ENCODE peak calls at places on chromosomes 12 and 14, in seven cellular contexts. Z is CD8-positive, alpha-beta memory T cell; N is heart right ventricle; U is neuronal stem cell; T is neural progenitor cell; K is stomach; H is GM23248. A is an unnamed sample.

GRCh38 chr14:23077962-23078361 is 17.0 kb downstream of the ACIN1 start:
- DNase-seq in Z (no peak), N (no peak), U (no peak), T (no peak), K (no peak), H (peak; percentile 35), A (no peak)

GRCh38 chr12:122951406-122951805 is 14.9 kb downstream of the ABCB9 start:
- DNase-seq in Z (no peak), N (no peak), U (no peak), T (no peak), K (peak; percentile 51), H (peak; percentile 60), A (no peak)

GRCh38 chr14:102691763-102692162 is 85.5 kb upstream of the TRAF3 start:
- DNase-seq in Z (no peak), N (no peak), U (no peak), T (no peak), K (no peak), H (no peak), A (no peak)

GRCh38 chr12:99983721-99984258 is 946 bp downstream of the ANKS1B start:
- DNase-seq in Z (no peak), N (no peak), U (no peak), T (no peak), K (no peak), H (peak; percentile 17), A (no peak)

GRCh38 chr12:125187148-125187733 is 122.0 kb downstream of the AACS start:
- DNase-seq in Z (no peak), N (peak; percentile 24), U (no peak), T (peak; percentile 64), K (no peak), H (peak; percentile 19), A (no peak)

GRCh38 chr14:71497645-71498086 is 434.6 kb upstream of the RGS6 start:
- DNase-seq in Z (no peak), N (no peak), U (no peak), T (no peak), K (no peak), H (peak; percentile 46), A (no peak)

GRCh38 chr12:111428728-111429175 is 23.0 kb downstream of the SH2B3 start:
- DNase-seq in Z (no peak), N (peak; percentile 74), U (no peak), T (no peak), K (no peak), H (no peak), A (no peak)

GRCh38 chr14:34053666-34054065 is 102.8 kb upstream of the EGLN3 start:
- DNase-seq in Z (no peak), N (no peak), U (no peak), T (no peak), K (no peak), H (peak; percentile 36), A (no peak)

GRCh38 chr12:76303989-76304460 is 44.2 kb downstream of the BBS10 start:
- DNase-seq in Z (no peak), N (no peak), U (no peak), T (no peak), K (no peak), H (no peak), A (no peak)

GRCh38 chr12:104748790-104749189 is 209.3 kb downstream of the SLC41A2 start:
- DNase-seq in Z (no peak), N (no peak), U (no peak), T (no peak), K (no peak), H (peak; percentile 14), A (no peak)

GRCh38 chr12:11171953-11172675 is 1.1 kb downstream of the SMIM10L1 start:
- DNase-seq in Z (no peak), N (no peak), U (no peak), T (peak; percentile 22), K (no peak), H (peak; percentile 56), A (peak; percentile 30)

GRCh38 chr14:104161601-104162367 is 23.4 kb downstream of the KIF26A start:
- DNase-seq in Z (no peak), N (no peak), U (no peak), T (peak; percentile 28), K (no peak), H (no peak), A (no peak)

GRCh38 chr12:122356192-122356635 is 66.3 kb downstream of the CLIP1 start:
- DNase-seq in Z (peak; percentile 21), N (no peak), U (peak; percentile 12), T (peak; percentile 56), K (peak; percentile 50), H (peak; percentile 65), A (peak; percentile 78)

GRCh38 chr12:12715459-12716150 is 1.6 kb upstream of the CDKN1B start:
- DNase-seq in Z (no peak), N (no peak), U (no peak), T (no peak), K (no peak), H (peak; percentile 28), A (no peak)

GRCh38 chr12:62701492-62701891 is 233.5 kb downstream of the PPM1H start:
- DNase-seq in Z (no peak), N (no peak), U (no peak), T (no peak), K (no peak), H (no peak), A (no peak)

DNA sequence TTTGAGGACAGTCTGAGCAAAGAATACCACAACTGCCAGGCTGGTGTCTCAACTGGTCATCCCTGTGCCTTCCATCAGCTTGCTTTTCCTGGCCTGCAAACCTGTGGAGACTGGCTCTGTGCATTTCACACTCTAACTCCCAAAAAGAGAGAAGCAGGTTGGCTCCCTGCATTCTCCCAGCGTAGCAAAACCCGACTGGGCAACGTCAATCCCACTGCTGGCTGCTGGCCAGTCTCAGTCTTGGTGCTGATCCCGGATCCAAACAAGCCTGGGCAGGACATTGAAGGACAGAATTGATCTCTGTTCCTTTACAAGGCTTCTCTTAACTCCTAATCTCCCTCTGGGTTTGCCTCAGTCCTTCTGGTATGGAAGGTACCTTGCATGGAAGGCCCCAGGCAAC is 65.4 kb downstream of the FZD10 start:
- DNase-seq in Z (no peak), N (no peak), U (no peak), T (no peak), K (no peak), H (no peak), A (no peak)
- H3K27me3 ChIP-seq in Z (no peaks in the 10 kb centered on the region), N (peaks cover 14% of the 10 kb centered on the region), U (peaks cover 6% of the 10 kb centered on the region), T (peaks cover 66% of the 10 kb centered on the region), K (peaks cover 25% of the 10 kb centered on the region), H (no peaks in the 10 kb centered on the region), A (no peaks in the 10 kb centered on the region)

DNA sequence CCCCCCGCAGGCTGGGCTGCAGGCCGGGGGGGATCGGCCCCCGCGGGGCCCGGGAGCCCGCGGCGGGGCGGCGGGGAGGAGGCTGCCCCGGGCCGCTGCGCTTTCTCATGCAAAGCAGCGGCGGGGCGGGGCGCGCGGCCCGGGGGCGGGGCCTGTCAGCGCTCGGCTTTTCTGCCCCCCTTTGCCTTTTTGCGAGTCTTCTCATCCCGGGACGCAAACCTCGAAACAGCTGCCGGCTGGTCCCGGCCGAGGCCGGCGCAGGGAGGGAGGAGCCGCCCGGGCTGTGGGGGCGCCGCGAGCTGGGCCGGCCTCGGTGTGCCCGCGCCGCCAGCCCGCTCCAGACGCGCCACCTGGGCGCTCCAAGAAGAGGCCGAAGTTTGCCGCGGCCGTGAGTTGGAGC is at the start of gene FZD10:
- DNase-seq in Z (no peak), N (peak; percentile 36), U (peak; percentile 77), T (peak; percentile 91), K (no peak), H (peak; percentile 50), A (no peak)
- H3K27ac ChIP-seq in Z (no peak within 1 kb of the TSS), N (peak within 1 kb of the TSS; percentile 53), U (no peak within 1 kb of the TSS), T (no peak within 1 kb of the TSS), K (no peak within 1 kb of the TSS), H (no peak within 1 kb of the TSS), A (no peak within 1 kb of the TSS)

GRCh38 chr14:55274144-55274543 is 2.9 kb downstream of the FBXO34 start:
- DNase-seq in Z (no peak), N (no peak), U (no peak), T (no peak), K (no peak), H (no peak), A (no peak)

GRCh38 chr14:55271572-55272414 is 572 bp downstream of the FBXO34 start:
- DNase-seq in Z (peak; percentile 61), N (peak; percentile 53), U (peak; percentile 52), T (peak; percentile 83), K (peak; percentile 68), H (peak; percentile 95), A (peak; percentile 78)

GRCh38 chr14:55274760-55275159 is 3.5 kb downstream of the FBXO34 start:
- DNase-seq in Z (no peak), N (no peak), U (no peak), T (no peak), K (no peak), H (peak; percentile 66), A (peak; percentile 44)

GRCh38 chr14:55272415-55272786 is 1.2 kb downstream of the FBXO34 start:
- DNase-seq in Z (no peak), N (no peak), U (no peak), T (no peak), K (no peak), H (no peak), A (no peak)

GRCh38 chr14:55272922-55273321 is 1.7 kb downstream of the FBXO34 start:
- DNase-seq in Z (no peak), N (no peak), U (no peak), T (no peak), K (no peak), H (no peak), A (no peak)
- H3K4me3 ChIP-seq in Z (no peak overlapping the region), N (peak overlapping the region; percentile 98), U (no peak overlapping the region), T (peak overlapping the region; percentile 89), K (peak overlapping the region; percentile 91), H (peak overlapping the region; percentile 94), A (peak overlapping the region; percentile 94)

DNA sequence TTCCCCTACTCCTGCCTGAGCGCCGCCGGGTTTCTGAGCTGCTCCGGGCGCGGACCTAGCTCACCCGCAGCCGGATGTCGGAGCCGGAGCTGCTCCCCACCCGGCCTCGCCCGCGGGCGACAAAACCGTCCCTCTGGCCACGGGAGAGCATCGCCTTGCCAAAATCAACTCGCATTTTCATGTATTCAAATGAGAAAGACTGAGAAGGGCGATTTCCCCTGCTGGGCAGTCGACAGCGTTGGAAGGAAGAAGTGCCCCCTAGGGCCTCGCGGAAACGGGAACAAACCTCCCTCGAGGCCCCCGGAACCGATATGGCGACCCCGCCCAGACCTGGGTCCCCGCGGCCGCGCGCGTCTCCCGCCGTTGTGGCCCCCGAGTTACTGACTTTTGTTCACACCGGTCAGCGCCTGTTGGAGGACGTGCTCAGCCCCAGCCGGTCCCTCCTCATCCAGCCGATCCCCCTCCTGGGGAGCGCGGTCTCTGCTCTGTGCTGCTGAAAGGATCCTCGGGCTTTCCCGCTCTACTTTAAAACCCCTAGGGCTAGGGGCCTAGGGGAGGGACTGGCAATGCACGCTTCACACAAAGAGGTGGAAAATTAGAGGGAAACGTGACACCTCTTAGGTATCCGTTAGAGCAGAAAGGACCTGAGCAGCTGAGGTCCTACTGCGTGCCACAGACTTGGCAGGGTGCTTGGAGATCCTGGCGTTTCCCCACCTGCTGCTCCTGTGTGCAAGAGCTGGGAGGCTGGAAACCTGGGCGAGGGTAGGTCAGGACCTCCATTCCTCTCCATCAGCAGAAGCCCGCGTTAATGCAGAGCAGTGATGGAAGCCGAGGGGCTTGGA is 4.3 kb downstream of the TTC6 start:
- DNase-seq in Z (no peak), N (no peak), U (no peak), T (peak; percentile 74), K (no peak), H (peak; percentile 35), A (no peak)
- H3K27me3 ChIP-seq in Z (peaks cover 50% of the 10 kb centered on the region), N (peaks cover 98% of the 10 kb centered on the region), U (peaks cover 86% of the 10 kb centered on the region), T (peaks cover 100% of the 10 kb centered on the region), K (peaks cover 98% of the 10 kb centered on the region), H (peaks cover 93% of the 10 kb centered on the region), A (peaks cover 84% of the 10 kb centered on the region)

A was measured in A673.